ENCODE peak calls at places on chromosomes 16 and 17, in eight cellular contexts. U is AG04449; C is T-helper 2 cell; H is CD4-positive, alpha-beta T cell; D is NCI-H2171 treated with DMSO at 0.1 percent for 48 hours; T is NCI-H187; O is activated T-helper 1 cell treated with anti-CD3 and anti-CD28 coated beads, Interleukin-2, amount 50 U/mL, for 16 hours; L is IMR-90. V is an unnamed sample.

GRCh38 chr17:65588194-65588808 is 26.9 kb upstream of the AXIN2 start:
- DNase-seq in U (no peak), C (no peak), H (no peak), D (no peak), T (no peak), O (no peak), L (no peak), V (no peak)

GRCh38 chr16:87108278-87108677 is 208.9 kb downstream of the C16orf95 start:
- DNase-seq in U (no peak), C (no peak), H (no peak), D (no peak), T (no peak), O (no peak), L (no peak), V (no peak)

GRCh38 chr17:28598389-28598788 is 436 bp downstream of the SPAG5 start:
- DNase-seq in U (no peak), C (no peak), H (no peak), D (no peak), T (no peak), O (no peak), L (no peak), V (no peak)

GRCh38 chr16:87447323-87447722 is 45.5 kb downstream of the ZCCHC14 start:
- DNase-seq in U (no peak), C (no peak), H (no peak), D (no peak), T (no peak), O (no peak), L (peak; percentile 97), V (no peak)

GRCh38 chr16:72832640-72833039 is 215.3 kb downstream of the ZFHX3 start:
- DNase-seq in U (no peak), C (peak; percentile 26), H (peak; percentile 42), D (peak; percentile 51), T (peak; percentile 47), O (peak; percentile 42), L (peak; percentile 70), V (peak; percentile 56)

GRCh38 chr16:785563-786535 is 2.3 kb downstream of the RPUSD1 start:
- DNase-seq in U (no peak), C (peak; percentile 66), H (peak; percentile 67), D (no peak), T (no peak), O (peak; percentile 62), L (peak; percentile 37), V (no peak)

GRCh38 chr17:68377771-68378201 is 79.5 kb downstream of the WIPI1 start:
- DNase-seq in U (no peak), C (no peak), H (no peak), D (no peak), T (no peak), O (no peak), L (no peak), V (no peak)

GRCh38 chr16:2341456-2342447 is 1.2 kb upstream of the ABCA3 start:
- DNase-seq in U (no peak), C (no peak), H (no peak), D (no peak), T (no peak), O (no peak), L (no peak), V (no peak)

GRCh38 chr17:28570716-28571254 is 539 bp downstream of the PIGS start:
- DNase-seq in U (no peak), C (peak; percentile 55), H (peak; percentile 30), D (peak; percentile 46), T (no peak), O (peak; percentile 22), L (no peak), V (peak; percentile 25)

V was measured in Kasumi-1.